ENCODE peak calls at places on chromosomes 3 and 15, in nine cellular contexts. E is Daoy; B is G401; P is CD4-positive, alpha-beta memory T cell; G is astrocyte of the hippocampus; F is GM23338; L is activated T-cell treated with anti-CD3 and anti-CD28 coated beads, Interleukin-2, amount 50 U/mL, for 72 hours; I is islet precursor cell; T is ELR. Z is an unnamed sample.

GRCh38 chr15:80588801-80589200 is 106.3 kb upstream of the ABHD17C start:
- DNase-seq in E (peak; percentile 82), B (no peak), P (no peak), G (peak; percentile 34), F (no peak), L (no peak), I (no peak), T (peak; percentile 98), Z (peak; percentile 46)

GRCh38 chr3:56133423-56133822 is 334.8 kb downstream of the ERC2 start:
- DNase-seq in E (peak; percentile 27), B (no peak), P (no peak), G (peak; percentile 39), F (no peak), L (no peak), I (no peak), T (peak; percentile 71), Z (no peak)

GRCh38 chr3:69108813-69109212 is 13.6 kb downstream of the LMOD3 start:
- DNase-seq in E (no peak), B (no peak), P (no peak), G (no peak), F (no peak), L (no peak), I (no peak), T (no peak), Z (no peak)

GRCh38 chr3:10515884-10516495 is 10.6 kb upstream of the ATP2B2 start:
- DNase-seq in E (no peak), B (no peak), P (no peak), G (no peak), F (peak; percentile 34), L (no peak), I (no peak), T (no peak), Z (no peak)

GRCh38 chr3:141302364-141303141 is 65.8 kb upstream of the ZBTB38 start:
- DNase-seq in E (peak; percentile 71), B (no peak), P (no peak), G (peak; percentile 67), F (no peak), L (no peak), I (peak; percentile 76), T (peak; percentile 84), Z (no peak)

GRCh38 chr3:138960417-138960852 is 13.4 kb downstream of the FOXL2NB start:
- DNase-seq in E (no peak), B (no peak), P (no peak), G (no peak), F (no peak), L (no peak), I (peak; percentile 41), T (no peak), Z (no peak)

GRCh38 chr15:73908030-73908821 is 18.0 kb upstream of the LOXL1 start:
- DNase-seq in E (peak; percentile 81), B (peak; percentile 84), P (peak; percentile 62), G (peak; percentile 90), F (peak; percentile 91), L (peak; percentile 81), I (peak; percentile 92), T (peak; percentile 71), Z (no peak)

GRCh38 chr3:172577962-172578560 is 54.8 kb upstream of the TNFSF10 start:
- DNase-seq in E (no peak), B (no peak), P (no peak), G (no peak), F (no peak), L (no peak), I (no peak), T (no peak), Z (no peak)

GRCh38 chr3:14150078-14150477 is 25.2 kb downstream of the TMEM43 start:
- DNase-seq in E (no peak), B (no peak), P (no peak), G (no peak), F (no peak), L (no peak), I (peak; percentile 45), T (no peak), Z (no peak)

GRCh38 chr3:133277813-133278212 is 122.0 kb upstream of the BFSP2 start:
- DNase-seq in E (no peak), B (no peak), P (no peak), G (peak; percentile 61), F (no peak), L (no peak), I (no peak), T (peak; percentile 36), Z (no peak)

GRCh38 chr15:79154491-79155182 is 64.1 kb upstream of the RASGRF1 start:
- DNase-seq in E (no peak), B (no peak), P (no peak), G (no peak), F (peak; percentile 74), L (no peak), I (no peak), T (peak; percentile 10), Z (no peak)

GRCh38 chr15:51623386-51623938 is 891 bp upstream of the DMXL2 start:
- DNase-seq in E (peak; percentile 58), B (no peak), P (no peak), G (peak; percentile 18), F (no peak), L (no peak), I (no peak), T (peak; percentile 10), Z (no peak)

GRCh38 chr3:54206874-54207273 is 84.5 kb downstream of the CACNA2D3 start:
- DNase-seq in E (no peak), B (no peak), P (no peak), G (no peak), F (peak; percentile 38), L (no peak), I (peak; percentile 44), T (no peak), Z (no peak)

GRCh38 chr3:52406791-52407510 is 38.0 kb downstream of the SEMA3G start:
- DNase-seq in E (no peak), B (no peak), P (no peak), G (no peak), F (no peak), L (no peak), I (no peak), T (no peak), Z (no peak)

GRCh38 chr3:54932606-54933005 is 4.7 kb upstream of the LRTM1 start:
- DNase-seq in E (no peak), B (peak; percentile 80), P (no peak), G (no peak), F (no peak), L (no peak), I (no peak), T (no peak), Z (no peak)

GRCh38 chr3:54817628-54818027 is 110.2 kb downstream of the LRTM1 start:
- DNase-seq in E (no peak), B (no peak), P (no peak), G (peak; percentile 85), F (no peak), L (no peak), I (no peak), T (no peak), Z (no peak)

GRCh38 chr3:49813497-49814174 is at the start of gene UBA7:
- DNase-seq in E (peak; percentile 69), B (peak; percentile 7), P (peak; percentile 43), G (peak; percentile 84), F (no peak), L (peak; percentile 43), I (peak; percentile 50), T (peak; percentile 79), Z (peak; percentile 52)

GRCh38 chr3:141058996-141059395 is 7.8 kb downstream of the SPSB4 start:
- DNase-seq in E (no peak), B (no peak), P (no peak), G (no peak), F (no peak), L (no peak), I (no peak), T (no peak), Z (no peak)

GRCh38 chr15:35000511-35000910 is 12.4 kb upstream of the ZNF770 start:
- DNase-seq in E (peak; percentile 88), B (no peak), P (no peak), G (peak; percentile 73), F (no peak), L (no peak), I (peak; percentile 60), T (peak; percentile 78), Z (peak; percentile 82)

GRCh38 chr3:193902557-193903256 is 233.2 kb upstream of the HES1 start:
- DNase-seq in E (no peak), B (no peak), P (no peak), G (no peak), F (no peak), L (no peak), I (peak; percentile 43), T (no peak), Z (no peak)

GRCh38 chr3:14118400-14119165 is 6.1 kb downstream of the CHCHD4 start:
- DNase-seq in E (no peak), B (no peak), P (no peak), G (peak; percentile 20), F (no peak), L (no peak), I (no peak), T (no peak), Z (no peak)

GRCh38 chr3:16810593-16811367 is 74.0 kb upstream of the PLCL2 start:
- DNase-seq in E (no peak), B (no peak), P (no peak), G (peak; percentile 63), F (peak; percentile 63), L (no peak), I (no peak), T (no peak), Z (no peak)

GRCh38 chr3:31193429-31193828 is 299.0 kb upstream of the GADL1 start:
- DNase-seq in E (no peak), B (no peak), P (no peak), G (no peak), F (no peak), L (no peak), I (no peak), T (no peak), Z (no peak)

GRCh38 chr3:176647988-176648387 is 549.3 kb downstream of the TBL1XR1 start:
- DNase-seq in E (no peak), B (no peak), P (no peak), G (no peak), F (no peak), L (no peak), I (no peak), T (no peak), Z (no peak)

GRCh38 chr3:142270407-142270806 is 45.0 kb upstream of the GK5 start:
- DNase-seq in E (no peak), B (no peak), P (peak; percentile 31), G (no peak), F (peak; percentile 5), L (peak; percentile 39), I (no peak), T (no peak), Z (no peak)

GRCh38 chr3:196660381-196661166 is 21.1 kb downstream of the NRROS start:
- DNase-seq in E (no peak), B (no peak), P (no peak), G (no peak), F (no peak), L (no peak), I (no peak), T (no peak), Z (no peak)

GRCh38 chr15:47786371-47786770 is 69.1 kb downstream of the SEMA6D start:
- DNase-seq in E (no peak), B (no peak), P (no peak), G (peak; percentile 5), F (no peak), L (no peak), I (no peak), T (no peak), Z (no peak)

GRCh38 chr3:49647741-49648140 is 26.4 kb upstream of the APEH start:
- DNase-seq in E (no peak), B (peak; percentile 87), P (no peak), G (no peak), F (no peak), L (no peak), I (no peak), T (no peak), Z (no peak)

GRCh38 chr15:42194502-42194901 is 13.6 kb downstream of the VPS39 start:
- DNase-seq in E (peak; percentile 14), B (no peak), P (no peak), G (peak; percentile 10), F (no peak), L (peak; percentile 32), I (no peak), T (peak; percentile 74), Z (no peak)

GRCh38 chr3:42515976-42516375 is 13.5 kb downstream of the VIPR1 start:
- DNase-seq in E (no peak), B (no peak), P (no peak), G (no peak), F (no peak), L (no peak), I (no peak), T (no peak), Z (no peak)